ENCODE peak calls at places on chromosomes 4 and X, in nine cellular contexts. D, M, B, V, P, L, Q, E and W are unnamed samples.

GRCh38 chr4:17687237-17687857 is 72.9 kb downstream of the MED28 start:
- DNase-seq in V (no peak), B (no peak), P (no peak), L (peak; percentile 21), Q (no peak), E (no peak), M (no peak), D (peak; percentile 31), W (no peak)

GRCh38 chr4:72031868-72032619 is at the start of gene NPFFR2:
- DNase-seq in D (no peak), V (peak; percentile 27), Q (peak; percentile 9), M (no peak), E (no peak), L (peak; percentile 48), B (no peak), P (no peak), W (no peak)

GRCh38 chr4:154877110-154877760 is 96.2 kb downstream of the RBM46 start:
- DNase-seq in M (peak; percentile 3), D (no peak), V (no peak), L (peak; percentile 32), Q (peak; percentile 71), P (no peak), E (peak; percentile 41), B (no peak), W (no peak)

GRCh38 chr4:2806392-2807355 is 13.8 kb downstream of the SH3BP2 start:
- DNase-seq in P (peak; percentile 45), E (no peak), M (no peak), D (no peak), B (no peak), Q (no peak), L (peak; percentile 44), V (peak; percentile 88), W (peak; percentile 27)

GRCh38 chrX:105323951-105324350 is 103.5 kb upstream of the TEX13A start:
- DNase-seq in Q (peak; percentile 88), L (peak; percentile 66), E (peak; percentile 1), D (no peak), B (no peak), V (no peak), M (peak; percentile 51), P (no peak), W (no peak)

GRCh38 chr4:4763815-4764202 is 95.7 kb upstream of the MSX1 start:
- DNase-seq in V (no peak), M (no peak), B (no peak), D (no peak), P (no peak), L (peak; percentile 37), Q (peak; percentile 20), E (no peak), W (no peak)

GRCh38 chr4:151484396-151485102 is 75.6 kb downstream of the FHIP1A start:
- DNase-seq in P (no peak), E (peak; percentile 51), M (peak; percentile 39), D (no peak), B (no peak), V (no peak), L (peak; percentile 91), Q (peak; percentile 90), W (no peak)

GRCh38 chr4:39255266-39255665 is 72.9 kb downstream of the WDR19 start:
- DNase-seq in P (no peak), L (peak; percentile 49), Q (peak; percentile 65), B (no peak), V (no peak), E (peak; percentile 16), M (no peak), D (no peak), W (no peak)

GRCh38 chrX:153876112-153876491 is 9.9 kb downstream of the L1CAM start:
- DNase-seq in M (no peak), B (no peak), E (no peak), P (no peak), Q (no peak), V (no peak), L (no peak), D (no peak), W (no peak)

GRCh38 chr4:66681962-66682361 is 863.3 kb downstream of the CENPC start:
- DNase-seq in B (no peak), M (no peak), V (no peak), E (no peak), P (no peak), D (no peak), Q (peak; percentile 32), L (peak; percentile 47), W (no peak)

GRCh38 chr4:162352580-162353107 is 188.8 kb upstream of the FSTL5 start:
- DNase-seq in D (peak; percentile 90), M (no peak), V (no peak), E (no peak), P (peak; percentile 5), B (no peak), Q (no peak), L (no peak), W (no peak)

GRCh38 chr4:127400736-127401346 is 231.9 kb upstream of the INTU start:
- DNase-seq in E (peak; percentile 37), Q (peak; percentile 81), M (peak; percentile 82), P (peak; percentile 14), V (peak; percentile 64), L (peak; percentile 85), D (peak; percentile 53), B (no peak), W (peak; percentile 76)

GRCh38 chr4:25667931-25668557 is 12.4 kb downstream of the SLC34A2 start:
- DNase-seq in V (no peak), E (peak; percentile 62), Q (peak; percentile 17), M (no peak), B (no peak), D (no peak), P (no peak), L (no peak), W (no peak)

GRCh38 chr4:110631582-110632505 is 9.0 kb upstream of the PITX2 start:
- DNase-seq in V (peak; percentile 87), P (peak; percentile 81), L (peak; percentile 85), B (no peak), D (peak; percentile 73), Q (peak; percentile 98), M (peak; percentile 94), E (peak; percentile 84), W (peak; percentile 88)

GRCh38 chr4:154045086-154045485 is 256.2 kb upstream of the SFRP2 start:
- DNase-seq in L (no peak), B (no peak), D (no peak), E (no peak), P (no peak), Q (no peak), M (no peak), V (no peak), W (no peak)